ENCODE peak calls at places on chromosomes 12 and 14, in seven cellular contexts. O, C, T, M, I, W and N are unnamed samples.

GRCh38 chr14:68682166-68683103 is 110.4 kb downstream of the ZFP36L1 start:
- DNase-seq in C (no peak), M (peak; percentile 92), W (no peak), O (peak; percentile 39), I (peak; percentile 94), T (peak; percentile 71), N (no peak)

GRCh38 chr12:130436741-130437501 is 99.2 kb downstream of the PIWIL1 start:
- DNase-seq in M (no peak), O (no peak), I (no peak), T (no peak), W (no peak), C (no peak), N (no peak)

GRCh38 chr14:47675489-47676300 is at the start of gene MDGA2:
- DNase-seq in I (no peak), O (no peak), T (peak; percentile 51), C (peak; percentile 74), M (no peak), W (peak; percentile 61), N (no peak)

GRCh38 chr12:70581199-70581598 is 56.0 kb downstream of the PTPRB start:
- DNase-seq in C (no peak), M (no peak), W (no peak), T (no peak), O (no peak), I (no peak), N (no peak)

GRCh38 chr12:862303-862911 is 87.1 kb downstream of the RAD52 start:
- DNase-seq in O (no peak), W (no peak), M (no peak), I (no peak), T (no peak), C (no peak), N (no peak)

GRCh38 chr12:129903092-129903945 is 506 bp downstream of the TMEM132D start:
- DNase-seq in W (no peak), O (no peak), C (peak; percentile 44), T (peak; percentile 13), I (no peak), M (no peak), N (no peak)

GRCh38 chr12:123064356-123064755 is 83.9 kb downstream of the ARL6IP4 start:
- DNase-seq in C (no peak), W (no peak), M (no peak), O (no peak), I (no peak), T (no peak), N (no peak)

GRCh38 chr12:54341343-54341742 is 16.4 kb downstream of the COPZ1 start:
- DNase-seq in T (no peak), I (no peak), M (no peak), W (no peak), C (no peak), O (no peak), N (no peak)

GRCh38 chr14:67285876-67286452 is 44.7 kb downstream of the PALS1 start:
- DNase-seq in M (peak; percentile 39), I (no peak), W (no peak), T (peak; percentile 77), C (no peak), O (peak; percentile 25), N (no peak)

GRCh38 chr12:19450362-19450761 is 11.1 kb downstream of the AEBP2 start:
- DNase-seq in O (no peak), T (no peak), C (no peak), I (no peak), W (no peak), M (no peak), N (no peak)

GRCh38 chr14:32370720-32371119 is 41.6 kb downstream of the AKAP6 start:
- DNase-seq in C (no peak), M (peak; percentile 48), T (no peak), O (no peak), W (no peak), I (peak; percentile 70), N (no peak)

DNA sequence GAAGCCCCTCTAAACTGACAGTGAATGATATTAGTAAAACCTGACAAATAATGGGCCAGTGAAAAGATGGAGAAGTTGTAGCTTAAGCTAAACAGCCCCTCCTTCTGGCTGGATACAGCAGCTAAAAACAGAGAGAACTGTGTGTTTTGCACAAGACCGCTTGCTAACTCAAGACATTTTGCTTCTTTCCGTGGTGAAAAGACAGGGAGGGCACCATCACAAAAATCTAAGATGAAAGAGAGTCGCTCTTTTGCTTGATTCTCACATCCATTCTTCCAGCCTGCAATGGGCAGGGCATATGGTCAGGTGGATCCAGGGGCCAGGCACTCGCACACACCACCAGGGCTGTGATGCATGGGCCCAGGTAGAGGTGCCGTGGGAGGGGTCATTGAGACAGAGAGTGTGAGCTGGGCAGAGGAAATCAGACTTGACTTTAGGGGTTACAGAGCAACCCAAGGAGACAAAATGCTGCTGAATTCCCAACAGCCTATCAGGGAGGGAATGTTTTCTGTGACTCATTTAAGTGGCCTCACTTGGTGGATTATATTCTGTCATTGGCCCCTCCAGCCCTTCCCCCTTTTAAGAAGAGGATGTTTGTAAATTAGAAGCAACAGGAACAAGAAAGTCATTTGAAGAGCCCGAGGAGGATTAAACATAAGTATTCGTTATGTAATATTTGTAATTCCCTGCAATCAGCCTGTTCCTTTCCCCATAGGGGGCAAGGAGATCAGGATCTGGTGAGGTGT is 12.2 kb downstream of the EMP1 start:
- DNase-seq in O (no peak), C (no peak), M (no peak), W (no peak), T (peak; percentile 54), I (no peak), N (no peak)
- TF ChIP-seq CTCF in O (peak; percentile 45), C (no peak), M (peak; percentile 45), W (peak; percentile 72), T (peak; percentile 76), I (peak; percentile 54), N (no peak)

GRCh38 chr14:93984987-93985410 is 8.6 kb upstream of the ASB2 start:
- DNase-seq in C (peak; percentile 69), O (peak; percentile 77), W (peak; percentile 49), I (peak; percentile 62), T (peak; percentile 74), M (no peak), N (no peak)
- TF ChIP-seq CTCF in C (peak; percentile 49), O (peak; percentile 85), W (peak; percentile 54), I (peak; percentile 61), T (peak; percentile 24), M (peak; percentile 12), N (no peak)

GRCh38 chr12:6606331-6607131 is 648 bp downstream of the CHD4 start:
- DNase-seq in C (peak; percentile 79), O (peak; percentile 31), T (peak; percentile 78), W (peak; percentile 37), I (no peak), M (peak; percentile 40), N (peak; percentile 78)

GRCh38 chr12:6603095-6603567 is 4.0 kb downstream of the CHD4 start:
- DNase-seq in M (peak; percentile 13), O (no peak), I (no peak), W (no peak), C (peak; percentile 93), T (no peak), N (no peak)

GRCh38 chr12:6604254-6605029 is 2.7 kb downstream of the CHD4 start:
- DNase-seq in I (no peak), W (no peak), M (no peak), C (no peak), T (no peak), O (no peak), N (no peak)

GRCh38 chr12:6607751-6608591 is 792 bp upstream of the CHD4 start:
- DNase-seq in I (no peak), M (peak; percentile 42), O (peak; percentile 56), T (peak; percentile 82), W (peak; percentile 44), C (no peak), N (no peak)

GRCh38 chr12:6605425-6606330 is 1.5 kb downstream of the CHD4 start:
- DNase-seq in T (no peak), M (peak; percentile 15), O (no peak), W (no peak), I (no peak), C (no peak), N (peak; percentile 41)
- TF ChIP-seq CTCF in T (peak; percentile 3), M (no peak), O (no peak), W (peak; percentile 19), I (no peak), C (peak; percentile 11), N (no peak)

GRCh38 chr12:12943589-12944260 is 8.2 kb downstream of the GPRC5D start:
- DNase-seq in I (no peak), M (no peak), W (no peak), T (no peak), O (no peak), C (no peak), N (no peak)
- TF ChIP-seq CTCF in I (no peak), M (no peak), W (no peak), T (no peak), O (no peak), C (no peak), N (no peak)

GRCh38 chr12:58540480-58541299 is 379.6 kb downstream of the LRIG3 start:
- DNase-seq in T (peak; percentile 89), O (peak; percentile 60), W (peak; percentile 68), I (no peak), C (peak; percentile 85), M (peak; percentile 89), N (peak; percentile 67)
- TF ChIP-seq CTCF in T (peak; percentile 85), O (peak; percentile 91), W (peak; percentile 93), I (peak; percentile 88), C (peak; percentile 53), M (peak; percentile 76), N (peak; percentile 23)

GRCh38 chr12:29207120-29207519 is 58.0 kb downstream of the FAR2 start:
- DNase-seq in O (no peak), M (peak; percentile 89), C (no peak), W (no peak), I (no peak), T (no peak), N (no peak)
- TF ChIP-seq CTCF in O (no peak), M (no peak), C (no peak), W (no peak), I (no peak), T (no peak), N (no peak)

DNA sequence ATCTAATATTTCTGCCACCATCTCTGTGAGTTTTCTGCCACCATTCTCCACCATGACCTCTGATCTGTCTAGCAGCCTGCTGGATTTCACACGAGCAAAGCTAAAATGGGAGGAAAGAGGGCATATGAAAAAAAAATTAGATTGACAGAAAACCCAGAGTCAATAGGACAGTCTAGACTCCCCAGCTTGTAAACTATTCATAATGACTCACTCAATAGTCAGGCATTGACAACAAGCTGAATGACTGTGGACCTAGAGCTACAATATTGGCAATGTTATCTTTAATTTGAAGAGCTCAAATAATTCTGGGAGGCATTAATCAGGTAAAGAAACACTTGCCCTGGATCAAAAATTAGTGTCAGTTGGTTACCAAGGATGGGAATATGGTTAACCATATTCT is 91.8 kb upstream of the BCL2L14 start:
- DNase-seq in O (no peak), C (no peak), M (no peak), T (no peak), W (no peak), I (no peak), N (no peak)
- TF ChIP-seq CTCF in O (no peak), C (no peak), M (no peak), T (no peak), W (no peak), I (no peak), N (no peak)

DNA sequence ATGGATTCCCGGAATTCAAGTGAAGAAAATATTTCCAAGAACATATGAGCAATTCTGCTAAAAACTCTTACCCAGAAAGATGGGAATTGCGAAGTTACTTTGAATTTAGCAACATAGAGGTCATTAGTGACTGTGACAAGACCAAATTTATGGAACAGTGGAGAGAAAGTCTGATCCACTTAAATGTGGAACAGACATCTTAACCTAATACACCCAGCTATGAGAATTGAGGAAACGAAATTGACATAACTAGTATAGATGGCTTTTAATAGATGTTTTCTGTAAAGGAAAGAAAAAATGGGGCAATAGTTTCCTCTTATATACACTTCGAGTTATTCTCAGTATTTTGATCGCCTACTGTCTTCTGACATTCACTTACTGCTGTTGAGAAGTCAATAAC is 4.6 kb downstream of the OVCH1 start:
- DNase-seq in C (no peak), T (no peak), W (no peak), O (no peak), I (no peak), M (no peak), N (no peak)
- TF ChIP-seq CTCF in C (no peak), T (no peak), W (no peak), O (no peak), I (no peak), M (no peak), N (no peak)